ENCODE peak calls at places on chromosomes 16 and 17, in nine cellular contexts. J is A549, T is PC-9, U is IMR-90, V is cardiac muscle cell, L is right cardiac atrium, C is sigmoid colon, Y is aorta, F is heart left ventricle. K is an unnamed sample.
A peak's percentile ranks its signal among the peaks of the same experiment; 100 is the strongest.

GRCh38 chr17:20116683-20117309 is 107.6 kb downstream of the SPECC1 start:
- DNase-seq in J (peak; percentile 75), T (peak; percentile 55), U (peak; percentile 41), V (peak; percentile 65), L (peak; percentile 61), C (no peak), Y (no peak), F (no peak), K (no peak)

GRCh38 chr17:2222901-2223616 is 80.5 kb downstream of the SMG6 start:
- DNase-seq in J (no peak), T (no peak), U (peak; percentile 80), V (peak; percentile 81), L (peak; percentile 90), C (peak; percentile 88), Y (peak; percentile 63), F (peak; percentile 87), K (no peak)

GRCh38 chr17:30920282-30920681 is 1.5 kb upstream of the ADAP2 start:
- DNase-seq in J (peak; percentile 44), T (no peak), U (peak; percentile 69), V (no peak), L (no peak), C (no peak), Y (no peak), F (peak; percentile 61), K (no peak)

GRCh38 chr16:49327466-49327865 is 45.8 kb upstream of the CBLN1 start:
- DNase-seq in J (no peak), T (no peak), U (no peak), V (no peak), L (no peak), C (no peak), Y (no peak), F (no peak), K (no peak)

GRCh38 chr16:46858151-46858550 is 26.0 kb upstream of the GPT2 start:
- DNase-seq in J (no peak), T (no peak), U (no peak), V (no peak), L (no peak), C (no peak), Y (no peak), F (no peak), K (no peak)

GRCh38 chr17:43006639-43007551 is at the start of gene IFI35:
- DNase-seq in J (peak; percentile 85), T (peak; percentile 73), U (peak; percentile 82), V (peak; percentile 90), L (peak; percentile 94), C (peak; percentile 94), Y (peak; percentile 94), F (peak; percentile 90), K (peak; percentile 94)

GRCh38 chr16:24073321-24073720 is 182.8 kb upstream of the CACNG3 start:
- DNase-seq in J (no peak), T (no peak), U (no peak), V (no peak), L (no peak), C (no peak), Y (no peak), F (no peak), K (no peak)

GRCh38 chr17:1742371-1743093 is at the start of gene SERPINF2:
- DNase-seq in J (no peak), T (no peak), U (no peak), V (no peak), L (no peak), C (no peak), Y (no peak), F (no peak), K (no peak)

GRCh38 chr16:31301708-31302400 is 42.1 kb downstream of the ITGAM start:
- DNase-seq in J (peak; percentile 30), T (peak; percentile 41), U (no peak), V (peak; percentile 73), L (peak; percentile 36), C (no peak), Y (peak; percentile 57), F (no peak), K (no peak)

GRCh38 chr17:56707312-56708219 is 114.1 kb downstream of the NOG start:
- DNase-seq in J (no peak), T (no peak), U (peak; percentile 65), V (peak; percentile 17), L (no peak), C (no peak), Y (no peak), F (no peak), K (no peak)

GRCh38 chr17:9419932-9420453 is 155.6 kb downstream of the STX8 start:
- DNase-seq in J (no peak), T (no peak), U (peak; percentile 26), V (no peak), L (no peak), C (no peak), Y (no peak), F (no peak), K (no peak)

GRCh38 chr17:64326030-64326419 is 63.0 kb upstream of the TEX2 start:
- DNase-seq in J (no peak), T (no peak), U (no peak), V (no peak), L (no peak), C (no peak), Y (no peak), F (peak; percentile 20), K (no peak)
- H3K4me1 ChIP-seq in J (no peaks in the 10 kb centered on the region), T (peaks cover 88% of the 10 kb centered on the region), U (no peaks in the 10 kb centered on the region), V (peaks cover 5% of the 10 kb centered on the region), L (peaks cover 30% of the 10 kb centered on the region), C (no peaks in the 10 kb centered on the region), Y (no peaks in the 10 kb centered on the region), F (peaks cover 60% of the 10 kb centered on the region), K (peaks cover 88% of the 10 kb centered on the region)

GRCh38 chr16:3305109-3306068 is at the start of the genes TIGD7 and ZNF75A:
- DNase-seq in J (peak; percentile 95), T (peak; percentile 78), U (peak; percentile 88), V (peak; percentile 94), L (peak; percentile 95), C (peak; percentile 93), Y (peak; percentile 93), F (peak; percentile 93), K (peak; percentile 91)

GRCh38 chr16:3304370-3304769 is 860 bp downstream of the TIGD7 start:
- DNase-seq in J (no peak), T (no peak), U (peak; percentile 14), V (peak; percentile 27), L (no peak), C (no peak), Y (no peak), F (no peak), K (no peak)

GRCh38 chr16:3311496-3311895 is 6.2 kb downstream of the ZNF75A start:
- DNase-seq in J (no peak), T (no peak), U (no peak), V (no peak), L (no peak), C (no peak), Y (no peak), F (no peak), K (no peak)

DNA sequence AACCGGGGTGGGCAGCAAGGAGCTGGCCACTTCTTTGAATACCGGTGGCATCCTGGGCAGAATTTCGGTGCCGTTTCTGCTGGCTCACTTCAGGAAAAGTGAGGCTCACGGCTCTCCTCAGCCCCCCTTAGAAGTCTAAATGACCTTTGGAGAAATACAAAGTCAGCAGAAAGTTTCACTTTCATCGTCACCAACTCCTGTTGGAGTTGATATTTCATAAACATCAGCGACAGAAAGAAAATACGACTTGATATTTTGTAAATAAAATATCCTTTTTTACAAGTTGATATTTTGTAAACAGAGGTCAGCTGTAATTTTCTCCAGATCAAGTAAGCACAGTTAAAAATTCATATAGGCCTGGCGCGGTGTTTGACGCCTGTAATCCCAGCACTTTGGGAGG is 781 bp downstream of the ZNF75A start:
- DNase-seq in J (no peak), T (no peak), U (no peak), V (no peak), L (no peak), C (no peak), Y (no peak), F (no peak), K (no peak)
- H3K9me3 ChIP-seq in J (peaks cover 92% of the 10 kb centered on the region), T (peaks cover 72% of the 10 kb centered on the region), U (peaks cover 48% of the 10 kb centered on the region), V (no peaks in the 10 kb centered on the region), L (peaks cover 7% of the 10 kb centered on the region), C (no peaks in the 10 kb centered on the region), Y (peaks cover 12% of the 10 kb centered on the region), F (peaks cover 5% of the 10 kb centered on the region), K (peaks cover 82% of the 10 kb centered on the region)

DNA sequence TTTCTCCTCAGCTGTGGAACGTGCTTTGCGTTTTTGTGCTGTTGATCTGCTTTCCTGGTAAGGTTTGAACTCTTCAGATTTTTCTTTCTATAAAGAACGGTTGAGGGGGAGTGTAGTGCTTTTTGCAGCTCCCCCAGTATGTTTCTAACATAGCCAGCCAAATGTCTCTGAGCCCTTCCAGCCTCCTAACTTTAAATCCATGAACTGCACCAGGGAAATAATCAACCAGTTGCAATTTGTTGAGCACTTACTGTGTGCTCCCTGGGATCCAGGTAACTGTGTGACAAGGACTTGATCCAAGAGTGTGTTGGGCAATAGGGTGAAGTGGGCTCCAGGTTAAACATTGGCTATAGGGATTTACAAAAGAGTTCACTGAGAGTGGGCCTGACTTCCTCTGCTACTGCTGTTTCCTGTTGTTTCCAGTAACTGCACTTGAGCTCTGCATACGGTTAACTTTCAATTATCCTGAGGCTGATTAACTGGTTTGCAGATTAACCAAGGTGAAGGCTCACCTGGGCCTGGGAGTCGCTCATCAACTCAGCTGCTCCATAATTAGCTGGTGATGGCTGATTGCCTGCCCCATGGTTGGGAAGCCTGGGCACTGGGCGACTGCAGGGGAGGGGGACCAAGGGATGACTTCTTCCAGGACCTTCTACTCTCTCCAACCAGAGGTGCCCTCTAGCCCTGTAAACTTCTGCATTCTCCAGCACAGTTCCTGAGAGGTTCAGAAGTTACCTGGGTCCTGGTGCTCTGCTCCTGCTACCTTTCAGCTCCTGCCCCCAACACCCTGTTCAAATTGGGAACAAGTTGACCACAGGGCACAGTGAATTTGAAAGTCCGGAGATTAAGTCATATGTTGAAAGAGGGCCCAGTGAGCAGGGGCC is 19.5 kb downstream of the HLF start:
- DNase-seq in J (no peak), T (no peak), U (no peak), V (no peak), L (no peak), C (no peak), Y (no peak), F (no peak), K (no peak)
- H3K27ac ChIP-seq in J (peak overlapping the region; percentile 85), T (no peak overlapping the region), U (no peak overlapping the region), V (no peak overlapping the region), L (peak overlapping the region; percentile 98), C (peak overlapping the region; percentile 97), Y (peak overlapping the region; percentile 100), F (peak overlapping the region; percentile 90), K (peak overlapping the region; percentile 53)

GRCh38 chr17:76140661-76141211 is 309 bp downstream of the FOXJ1 start:
- DNase-seq in J (no peak), T (no peak), U (no peak), V (no peak), L (no peak), C (no peak), Y (no peak), F (no peak), K (no peak)

GRCh38 chr17:76138896-76139248 is 2.2 kb downstream of the FOXJ1 start:
- DNase-seq in J (no peak), T (no peak), U (no peak), V (no peak), L (peak; percentile 16), C (no peak), Y (no peak), F (no peak), K (no peak)

GRCh38 chr17:76139801-76140660 is 1.0 kb downstream of the FOXJ1 start:
- DNase-seq in J (no peak), T (no peak), U (no peak), V (no peak), L (peak; percentile 64), C (no peak), Y (peak; percentile 51), F (no peak), K (peak; percentile 70)

GRCh38 chr17:76138234-76138895 is 2.7 kb downstream of the FOXJ1 start:
- DNase-seq in J (peak; percentile 54), T (no peak), U (no peak), V (no peak), L (peak; percentile 47), C (no peak), Y (no peak), F (no peak), K (peak; percentile 61)

GRCh38 chr17:76139261-76139752 is 1.7 kb downstream of the FOXJ1 start:
- DNase-seq in J (no peak), T (no peak), U (no peak), V (no peak), L (peak; percentile 17), C (no peak), Y (no peak), F (no peak), K (no peak)
- H3K4me1 ChIP-seq in J (peaks cover 38% of the 10 kb centered on the region), T (peaks cover 28% of the 10 kb centered on the region), U (no peaks in the 10 kb centered on the region), V (peaks cover 21% of the 10 kb centered on the region), L (no peaks in the 10 kb centered on the region), C (no peaks in the 10 kb centered on the region), Y (no peaks in the 10 kb centered on the region), F (peaks cover 33% of the 10 kb centered on the region), K (peaks cover 13% of the 10 kb centered on the region)